ENCODE peak calls at places on chromosomes 2 and 18, in eight cellular contexts. Z is activated CD4-positive, alpha-beta T cell treated with anti-CD3 and anti-CD28 coated beads for 24 hours; W is EH; X is NCI-H510A treated with DMSO at 0.1 percent for 48 hours; K is fibroblast of the aortic adventitia; V is heart left ventricle; Q is cardiac muscle cell; R is HT1080. I is an unnamed sample.

GRCh38 chr2:175854665-175855064 is 147.4 kb downstream of the LNPK start:
- DNase-seq in Z (no peak), W (no peak), X (no peak), K (no peak), V (no peak), Q (no peak), R (no peak), I (no peak)

GRCh38 chr2:57396364-57397098 is 650.1 kb upstream of the VRK2 start:
- DNase-seq in Z (no peak), W (peak; percentile 51), X (no peak), K (no peak), V (no peak), Q (no peak), R (peak; percentile 22), I (no peak)

GRCh38 chr2:89833780-89834117 is 1142.3 kb downstream of the RPIA start:
- DNase-seq in Z (no peak), W (no peak), X (no peak), K (peak; percentile 51), V (no peak), Q (no peak), R (no peak), I (no peak)

GRCh38 chr2:191983591-191983990 is 136.7 kb upstream of the CAVIN2 start:
- DNase-seq in Z (no peak), W (no peak), X (peak; percentile 39), K (no peak), V (no peak), Q (no peak), R (no peak), I (no peak)

GRCh38 chr2:97673915-97674283 is 4.4 kb downstream of the C2orf92 start:
- DNase-seq in Z (no peak), W (no peak), X (no peak), K (no peak), V (no peak), Q (no peak), R (no peak), I (no peak)

GRCh38 chr2:205684871-205685313 is 2.6 kb downstream of the NRP2 start:
- DNase-seq in Z (no peak), W (no peak), X (no peak), K (no peak), V (no peak), Q (peak; percentile 40), R (peak; percentile 63), I (no peak)

GRCh38 chr18:48543228-48543627 is 4.4 kb downstream of the CTIF start:
- DNase-seq in Z (no peak), W (no peak), X (no peak), K (no peak), V (no peak), Q (no peak), R (peak; percentile 29), I (no peak)

GRCh38 chr2:88686320-88686719 is 5.2 kb upstream of the RPIA start:
- DNase-seq in Z (no peak), W (no peak), X (no peak), K (no peak), V (no peak), Q (no peak), R (no peak), I (no peak)

GRCh38 chr2:109287838-109288237 is 158.8 kb downstream of the SH3RF3 start:
- DNase-seq in Z (no peak), W (no peak), X (no peak), K (no peak), V (no peak), Q (no peak), R (no peak), I (no peak)

GRCh38 chr2:65514555-65515195 is 82.3 kb upstream of the SPRED2 start:
- DNase-seq in Z (no peak), W (peak; percentile 61), X (no peak), K (peak; percentile 10), V (no peak), Q (no peak), R (no peak), I (no peak)

GRCh38 chr2:128008089-128008672 is 19.7 kb downstream of the SAP130 start:
- DNase-seq in Z (no peak), W (no peak), X (no peak), K (no peak), V (no peak), Q (no peak), R (no peak), I (no peak)

GRCh38 chr2:71611781-71612545 is 158.6 kb downstream of the DYSF start:
- DNase-seq in Z (no peak), W (no peak), X (no peak), K (no peak), V (peak; percentile 10), Q (no peak), R (no peak), I (peak; percentile 33)

GRCh38 chr2:108615480-108616090 is 81.3 kb downstream of the LIMS1 start:
- DNase-seq in Z (no peak), W (no peak), X (peak; percentile 79), K (no peak), V (no peak), Q (peak; percentile 61), R (no peak), I (no peak)

GRCh38 chr18:22391571-22392359 is 25.9 kb downstream of the CTAGE1 start:
- DNase-seq in Z (no peak), W (peak; percentile 91), X (no peak), K (peak; percentile 86), V (no peak), Q (no peak), R (peak; percentile 97), I (no peak)

GRCh38 chr2:226999676-227000075 is 163.8 kb downstream of the RHBDD1 start:
- DNase-seq in Z (no peak), W (no peak), X (no peak), K (peak; percentile 25), V (no peak), Q (no peak), R (no peak), I (no peak)

GRCh38 chr2:29691386-29691950 is 229.9 kb downstream of the ALK start:
- DNase-seq in Z (no peak), W (no peak), X (no peak), K (no peak), V (no peak), Q (no peak), R (no peak), I (no peak)

GRCh38 chr2:112723556-112723940 is 2.7 kb downstream of the NT5DC4 start:
- DNase-seq in Z (no peak), W (no peak), X (no peak), K (no peak), V (no peak), Q (no peak), R (no peak), I (no peak)

GRCh38 chr2:9100080-9100876 is 96.8 kb upstream of the MBOAT2 start:
- DNase-seq in Z (no peak), W (no peak), X (no peak), K (no peak), V (no peak), Q (no peak), R (no peak), I (no peak)

GRCh38 chr2:127012215-127012614 is 94.7 kb downstream of the BIN1 start:
- DNase-seq in Z (no peak), W (no peak), X (no peak), K (peak; percentile 75), V (no peak), Q (no peak), R (no peak), I (no peak)

GRCh38 chr2:21165350-21165749 is 41.6 kb downstream of the TDRD15 start:
- DNase-seq in Z (no peak), W (no peak), X (no peak), K (no peak), V (no peak), Q (no peak), R (no peak), I (no peak)

GRCh38 chr2:127003028-127003800 is 103.7 kb downstream of the BIN1 start:
- DNase-seq in Z (no peak), W (no peak), X (no peak), K (no peak), V (no peak), Q (no peak), R (no peak), I (no peak)

GRCh38 chr2:54570925-54571694 is 115.0 kb downstream of the SPTBN1 start:
- DNase-seq in Z (peak; percentile 63), W (peak; percentile 92), X (peak; percentile 40), K (peak; percentile 94), V (peak; percentile 59), Q (peak; percentile 61), R (peak; percentile 97), I (no peak)

GRCh38 chr2:66582975-66583842 is 148.3 kb downstream of the MEIS1 start:
- DNase-seq in Z (no peak), W (no peak), X (no peak), K (no peak), V (no peak), Q (no peak), R (no peak), I (no peak)

GRCh38 chr2:205657579-205657978 is 24.7 kb upstream of the NRP2 start:
- DNase-seq in Z (no peak), W (peak; percentile 93), X (no peak), K (peak; percentile 96), V (no peak), Q (no peak), R (no peak), I (no peak)

GRCh38 chr2:61460168-61460567 is 10.7 kb downstream of the USP34 start:
- DNase-seq in Z (no peak), W (peak; percentile 86), X (no peak), K (peak; percentile 80), V (no peak), Q (no peak), R (peak; percentile 60), I (no peak)

GRCh38 chr2:178517496-178517895 is 37.2 kb downstream of the PLEKHA3 start:
- DNase-seq in Z (no peak), W (no peak), X (no peak), K (no peak), V (no peak), Q (no peak), R (no peak), I (no peak)

GRCh38 chr18:25141796-25142365 is 210.1 kb downstream of the ZNF521 start:
- DNase-seq in Z (no peak), W (no peak), X (no peak), K (peak; percentile 43), V (no peak), Q (no peak), R (no peak), I (no peak)

I was measured in H1.